ENCODE peak calls at places on chromosomes 6 and 20, in five cellular contexts. J is HepG2, T is breast epithelium, Z is endothelial cell of umbilical vein, Y is H1. L is an unnamed sample.

GRCh38 chr6:148455674-148456559 is 113.3 kb downstream of the SASH1 start:
- DNase-seq in Z (peak; percentile 33), Y (no peak), J (no peak), T (no peak), L (no peak)

GRCh38 chr20:19460386-19460785 is 247.9 kb downstream of the SLC24A3 start:
- DNase-seq in Z (no peak), Y (no peak), J (no peak), T (no peak), L (no peak)

GRCh38 chr6:168193816-168194701 is 115.0 kb upstream of the FRMD1 start:
- DNase-seq in T (no peak), Y (peak; percentile 63), Z (no peak), J (peak; percentile 60), L (no peak)

GRCh38 chr20:12371955-12372354 is 454.3 kb downstream of the BTBD3 start:
- DNase-seq in T (no peak), J (no peak), Z (no peak), Y (no peak), L (no peak)

GRCh38 chr6:117776441-117776840 is 101.2 kb downstream of the NUS1 start:
- DNase-seq in Z (no peak), T (no peak), Y (no peak), J (peak; percentile 10), L (no peak)

GRCh38 chr20:31841928-31842327 is 3.5 kb downstream of the FOXS1 start:
- DNase-seq in Z (peak; percentile 63), Y (no peak), T (no peak), J (peak; percentile 38), L (peak; percentile 88)

GRCh38 chr6:131946404-131946991 is 4.7 kb downstream of the CCN2 start:
- DNase-seq in T (no peak), J (peak; percentile 50), Z (no peak), Y (no peak), L (no peak)

GRCh38 chr20:4898282-4898681 is 103.0 kb downstream of the SLC23A2 start:
- DNase-seq in J (no peak), T (no peak), Z (peak; percentile 48), Y (no peak), L (peak; percentile 83)

GRCh38 chr20:16498526-16499140 is 74.6 kb downstream of the KIF16B start:
- DNase-seq in J (no peak), Y (no peak), T (no peak), Z (no peak), L (no peak)

GRCh38 chr20:24676353-24676977 is 207.0 kb downstream of the SYNDIG1 start:
- DNase-seq in T (no peak), J (no peak), Z (no peak), Y (no peak), L (no peak)

GRCh38 chr6:48389146-48390043 is 278.4 kb upstream of the PTCHD4 start:
- DNase-seq in Z (no peak), J (no peak), T (no peak), Y (no peak), L (no peak)

GRCh38 chr6:48388045-48388444 is 277.0 kb upstream of the PTCHD4 start:
- DNase-seq in T (no peak), Z (no peak), J (no peak), Y (no peak), L (no peak)
- TF ChIP-seq POLR2A in T (no peak), Z (no peak), J (no peak), Y (no peak), L (no peak)

GRCh38 chr6:69796081-69796626 is 656 bp downstream of the LMBRD1 start:
- DNase-seq in J (peak; percentile 56), Y (no peak), Z (peak; percentile 55), T (peak; percentile 66), L (no peak)

GRCh38 chr6:69801225-69801624 is 4.4 kb upstream of the LMBRD1 start:
- DNase-seq in Y (no peak), T (no peak), Z (no peak), J (no peak), L (no peak)

GRCh38 chr6:69795469-69796080 is 1.2 kb downstream of the LMBRD1 start:
- DNase-seq in Y (no peak), J (no peak), Z (no peak), T (no peak), L (no peak)

GRCh38 chr6:69792292-69792691 is 4.5 kb downstream of the LMBRD1 start:
- DNase-seq in T (peak; percentile 22), Y (no peak), J (no peak), Z (no peak), L (no peak)

GRCh38 chr6:69796627-69797390 is at the start of gene LMBRD1:
- DNase-seq in Z (peak; percentile 89), J (peak; percentile 89), Y (peak; percentile 100), T (peak; percentile 96), L (peak; percentile 82)
- TF ChIP-seq POLR2A in Z (no peak), J (peak; percentile 79), Y (peak; percentile 81), T (no peak), L (peak; percentile 6)

GRCh38 chr6:28615955-28616747 is 90.5 kb downstream of the GPX5 start:
- DNase-seq in J (no peak), Y (peak; percentile 69), T (no peak), Z (no peak), L (no peak)
- TF ChIP-seq POLR2A in J (no peak), Y (peak; percentile 66), T (no peak), Z (no peak), L (no peak)

GRCh38 chr20:50730765-50731054 is 670 bp upstream of the PARD6B start:
- DNase-seq in Z (no peak), J (no peak), Y (no peak), T (no peak), L (no peak)

GRCh38 chr20:50728981-50729874 is 2.2 kb upstream of the PARD6B start:
- DNase-seq in Z (no peak), T (peak; percentile 48), J (peak; percentile 75), Y (peak; percentile 39), L (no peak)

GRCh38 chr20:50731930-50732690 is 730 bp downstream of the PARD6B start:
- DNase-seq in T (peak; percentile 26), Z (no peak), Y (no peak), J (peak; percentile 60), L (no peak)

GRCh38 chr20:50729925-50730764 is 1.2 kb upstream of the PARD6B start:
- DNase-seq in J (peak; percentile 55), Y (no peak), Z (no peak), T (peak; percentile 27), L (no peak)

DNA sequence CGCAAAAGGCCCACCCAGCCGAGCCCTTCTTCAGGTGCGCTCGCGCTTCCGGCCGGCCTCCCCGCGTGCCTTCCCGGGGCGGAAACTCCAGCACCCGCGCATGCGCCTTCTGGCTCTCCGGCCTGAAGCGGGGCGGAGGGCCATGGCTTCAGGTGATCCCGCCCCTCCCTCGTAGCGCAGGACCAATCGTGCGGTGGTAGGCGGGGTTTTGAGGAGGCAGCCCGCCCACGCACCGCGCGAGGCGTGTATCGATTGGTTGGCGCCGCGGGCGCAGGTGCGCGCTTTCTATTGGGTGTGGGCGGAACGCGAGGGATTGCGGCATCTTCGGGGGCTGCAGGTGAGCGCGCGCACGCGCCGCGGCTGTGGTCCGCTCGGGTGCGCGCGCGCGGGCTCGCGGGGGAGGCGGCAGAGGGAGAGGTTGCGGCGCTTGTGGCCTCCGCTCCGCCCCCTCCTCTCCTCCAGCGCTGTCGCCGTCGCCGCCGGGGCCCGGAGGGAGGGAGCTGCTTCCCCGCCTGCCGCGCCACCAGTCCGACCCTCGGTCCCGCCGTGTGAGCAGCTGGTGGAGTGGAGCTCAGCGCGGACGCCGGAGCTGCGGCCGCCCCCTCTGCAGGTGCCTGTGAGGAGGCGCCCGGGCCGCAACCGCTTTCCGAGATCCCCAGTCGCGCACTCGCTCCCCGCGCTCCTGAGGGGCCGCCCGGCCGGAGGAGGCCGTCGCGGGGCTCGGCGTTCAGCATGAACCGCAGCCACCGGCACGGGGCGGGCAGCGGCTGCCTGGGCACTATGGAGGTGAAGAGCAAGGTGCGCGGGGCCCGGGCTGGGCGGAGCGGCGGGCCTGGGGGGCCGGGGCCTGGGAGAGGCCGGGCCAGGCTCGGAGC is at the start of gene PARD6B:
- DNase-seq in T (peak; percentile 100), Z (peak; percentile 84), Y (peak; percentile 98), J (peak; percentile 99), L (peak; percentile 94)
- TF ChIP-seq POLR2A in T (no peak), Z (no peak), Y (peak; percentile 66), J (peak; percentile 97), L (no peak)

GRCh38 chr6:42787018-42787611 is 5.3 kb downstream of the BICRAL start:
- DNase-seq in T (no peak), J (no peak), Z (no peak), Y (no peak), L (no peak)
- TF ChIP-seq POLR2A in T (no peak), J (no peak), Z (no peak), Y (no peak), L (no peak)

GRCh38 chr20:53738039-53738944 is 144.7 kb upstream of the ZNF217 start:
- DNase-seq in Y (no peak), Z (no peak), T (peak; percentile 70), J (peak; percentile 88), L (peak; percentile 33)
- TF ChIP-seq POLR2A in Y (peak; percentile 58), Z (no peak), T (peak; percentile 14), J (peak; percentile 74), L (peak; percentile 43)